ENCODE peak calls at places on chromosomes 6 and 20, in six cellular contexts. One of them, this sample, is unnamed.
A peak's percentile ranks its signal among the peaks of the same experiment; 100 is the strongest.

GRCh38 chr6:157649311-157650260 is 173.5 kb upstream of the SNX9 start:
- DNase-seq in astrocyte of the hippocampus: no peak
- DNase-seq in mesendoderm: no peak
- DNase-seq in SW480: no peak
- DNase-seq in upper lobe of right lung: peak; percentile 62
- DNase-seq in adrenal gland: no peak
- DNase-seq in this sample: no peak

GRCh38 chr20:62617711-62618483 is 24.4 kb upstream of the SLCO4A1 start:
- DNase-seq in SW480: peak; percentile 49
- DNase-seq in astrocyte of the hippocampus: no peak
- DNase-seq in upper lobe of right lung: peak; percentile 79
- DNase-seq in adrenal gland: peak; percentile 78
- DNase-seq in mesendoderm: no peak
- DNase-seq in this sample: peak; percentile 85

GRCh38 chr6:26331809-26332226 is 33.2 kb upstream of the BTN3A2 start:
- DNase-seq in upper lobe of right lung: no peak
- DNase-seq in SW480: no peak
- DNase-seq in astrocyte of the hippocampus: peak; percentile 6
- DNase-seq in adrenal gland: no peak
- DNase-seq in mesendoderm: no peak
- DNase-seq in this sample: no peak

GRCh38 chr20:51536116-51537069 is 6.1 kb downstream of the NFATC2 start:
- DNase-seq in adrenal gland: no peak
- DNase-seq in astrocyte of the hippocampus: no peak
- DNase-seq in SW480: no peak
- DNase-seq in upper lobe of right lung: no peak
- DNase-seq in mesendoderm: no peak
- DNase-seq in this sample: no peak

GRCh38 chr6:147651249-147652063 is 143.0 kb downstream of the SAMD5 start:
- DNase-seq in adrenal gland: peak; percentile 67
- DNase-seq in SW480: peak; percentile 5
- DNase-seq in astrocyte of the hippocampus: peak; percentile 13
- DNase-seq in mesendoderm: peak; percentile 70
- DNase-seq in upper lobe of right lung: no peak
- DNase-seq in this sample: no peak

GRCh38 chr6:113936093-113936934 is 34.6 kb downstream of the HDAC2 start:
- DNase-seq in upper lobe of right lung: no peak
- DNase-seq in mesendoderm: peak; percentile 68
- DNase-seq in adrenal gland: no peak
- DNase-seq in SW480: peak; percentile 41
- DNase-seq in astrocyte of the hippocampus: peak; percentile 75
- DNase-seq in this sample: no peak

GRCh38 chr6:162973975-162974374 is 246.2 kb downstream of the PACRG start:
- DNase-seq in astrocyte of the hippocampus: no peak
- DNase-seq in adrenal gland: no peak
- DNase-seq in upper lobe of right lung: no peak
- DNase-seq in mesendoderm: no peak
- DNase-seq in SW480: no peak
- DNase-seq in this sample: no peak

GRCh38 chr20:46419882-46420281 is 13.5 kb upstream of the ELMO2 start:
- DNase-seq in mesendoderm: no peak
- DNase-seq in SW480: no peak
- DNase-seq in astrocyte of the hippocampus: no peak
- DNase-seq in adrenal gland: no peak
- DNase-seq in upper lobe of right lung: no peak
- DNase-seq in this sample: no peak

GRCh38 chr6:6843057-6843627 is 254.6 kb downstream of the LY86 start:
- DNase-seq in adrenal gland: no peak
- DNase-seq in upper lobe of right lung: no peak
- DNase-seq in mesendoderm: peak; percentile 71
- DNase-seq in astrocyte of the hippocampus: peak; percentile 59
- DNase-seq in SW480: peak; percentile 60
- DNase-seq in this sample: no peak

GRCh38 chr6:56223995-56224394 is 23.4 kb downstream of the COL21A1 start:
- DNase-seq in SW480: no peak
- DNase-seq in mesendoderm: no peak
- DNase-seq in astrocyte of the hippocampus: peak; percentile 38
- DNase-seq in upper lobe of right lung: no peak
- DNase-seq in adrenal gland: no peak
- DNase-seq in this sample: no peak

GRCh38 chr6:139628220-139628619 is 253.8 kb upstream of the CITED2 start:
- DNase-seq in adrenal gland: no peak
- DNase-seq in SW480: no peak
- DNase-seq in upper lobe of right lung: no peak
- DNase-seq in mesendoderm: no peak
- DNase-seq in astrocyte of the hippocampus: peak; percentile 12
- DNase-seq in this sample: no peak

GRCh38 chr6:121965739-121966138 is 433.7 kb upstream of the HSF2 start:
- DNase-seq in SW480: no peak
- DNase-seq in adrenal gland: no peak
- DNase-seq in mesendoderm: no peak
- DNase-seq in upper lobe of right lung: no peak
- DNase-seq in astrocyte of the hippocampus: no peak
- DNase-seq in this sample: peak; percentile 11

GRCh38 chr6:157528931-157529653 is 148.1 kb downstream of the ZDHHC14 start:
- DNase-seq in upper lobe of right lung: no peak
- DNase-seq in mesendoderm: no peak
- DNase-seq in SW480: peak; percentile 77
- DNase-seq in astrocyte of the hippocampus: peak; percentile 75
- DNase-seq in adrenal gland: peak; percentile 68
- DNase-seq in this sample: no peak

GRCh38 chr20:266213-266603 is 8.7 kb downstream of the DEFB132 start:
- DNase-seq in astrocyte of the hippocampus: no peak
- DNase-seq in SW480: no peak
- DNase-seq in upper lobe of right lung: no peak
- DNase-seq in adrenal gland: no peak
- DNase-seq in mesendoderm: no peak
- DNase-seq in this sample: no peak

GRCh38 chr6:39892490-39893129 is 41.7 kb downstream of the MOCS1 start:
- DNase-seq in mesendoderm: peak; percentile 72
- DNase-seq in SW480: peak; percentile 55
- DNase-seq in astrocyte of the hippocampus: peak; percentile 85
- DNase-seq in adrenal gland: peak; percentile 86
- DNase-seq in upper lobe of right lung: peak; percentile 80
- DNase-seq in this sample: no peak

GRCh38 chr20:1005452-1006027 is 3.4 kb upstream of the RSPO4 start:
- DNase-seq in astrocyte of the hippocampus: peak; percentile 34
- DNase-seq in adrenal gland: no peak
- DNase-seq in upper lobe of right lung: peak; percentile 39
- DNase-seq in SW480: peak; percentile 84
- DNase-seq in mesendoderm: peak; percentile 94
- DNase-seq in this sample: no peak

GRCh38 chr6:36318690-36319435 is 17.8 kb downstream of the BNIP5 start:
- DNase-seq in SW480: no peak
- DNase-seq in mesendoderm: no peak
- DNase-seq in upper lobe of right lung: no peak
- DNase-seq in astrocyte of the hippocampus: peak; percentile 12
- DNase-seq in adrenal gland: no peak
- DNase-seq in this sample: no peak

GRCh38 chr6:26183581-26184408 is 96.6 kb downstream of the HFE start:
- DNase-seq in adrenal gland: peak; percentile 89
- DNase-seq in astrocyte of the hippocampus: peak; percentile 88
- DNase-seq in upper lobe of right lung: peak; percentile 75
- DNase-seq in mesendoderm: peak; percentile 98
- DNase-seq in SW480: peak; percentile 76
- DNase-seq in this sample: no peak

GRCh38 chr20:23180451-23180921 is 94.4 kb upstream of the CD93 start:
- DNase-seq in upper lobe of right lung: no peak
- DNase-seq in astrocyte of the hippocampus: no peak
- DNase-seq in adrenal gland: peak; percentile 80
- DNase-seq in mesendoderm: no peak
- DNase-seq in SW480: no peak
- DNase-seq in this sample: no peak

GRCh38 chr6:163122365-163122764 is 292.2 kb upstream of the QKI start:
- DNase-seq in mesendoderm: no peak
- DNase-seq in adrenal gland: no peak
- DNase-seq in upper lobe of right lung: no peak
- DNase-seq in SW480: no peak
- DNase-seq in astrocyte of the hippocampus: no peak
- DNase-seq in this sample: no peak

GRCh38 chr6:43760799-43761168 is 9.2 kb upstream of the VEGFA start:
- DNase-seq in mesendoderm: no peak
- DNase-seq in astrocyte of the hippocampus: no peak
- DNase-seq in upper lobe of right lung: no peak
- DNase-seq in adrenal gland: no peak
- DNase-seq in SW480: no peak
- DNase-seq in this sample: peak; percentile 50

GRCh38 chr6:82195619-82196018 is 51.9 kb downstream of the IBTK start:
- DNase-seq in astrocyte of the hippocampus: no peak
- DNase-seq in mesendoderm: no peak
- DNase-seq in SW480: no peak
- DNase-seq in adrenal gland: no peak
- DNase-seq in upper lobe of right lung: no peak
- DNase-seq in this sample: no peak

GRCh38 chr6:28769626-28770402 is 154.0 kb downstream of the TRIM27 start:
- DNase-seq in SW480: no peak
- DNase-seq in upper lobe of right lung: no peak
- DNase-seq in astrocyte of the hippocampus: peak; percentile 67
- DNase-seq in mesendoderm: peak; percentile 88
- DNase-seq in adrenal gland: peak; percentile 57
- DNase-seq in this sample: no peak

GRCh38 chr20:4534315-4534714 is 187.4 kb upstream of the PRND start:
- DNase-seq in SW480: no peak
- DNase-seq in astrocyte of the hippocampus: no peak
- DNase-seq in adrenal gland: no peak
- DNase-seq in upper lobe of right lung: no peak
- DNase-seq in mesendoderm: no peak
- DNase-seq in this sample: no peak

GRCh38 chr6:112144145-112144926 is 56.9 kb downstream of the FAM229B start:
- DNase-seq in upper lobe of right lung: no peak
- DNase-seq in adrenal gland: no peak
- DNase-seq in astrocyte of the hippocampus: no peak
- DNase-seq in mesendoderm: no peak
- DNase-seq in SW480: no peak
- DNase-seq in this sample: no peak

GRCh38 chr6:11232968-11233626 is 629 bp upstream of the NEDD9 start:
- DNase-seq in adrenal gland: no peak
- DNase-seq in upper lobe of right lung: no peak
- DNase-seq in mesendoderm: peak; percentile 79
- DNase-seq in SW480: peak; percentile 72
- DNase-seq in astrocyte of the hippocampus: no peak
- DNase-seq in this sample: no peak

GRCh38 chr6:13217206-13217905 is 111.0 kb downstream of the TBC1D7 start:
- DNase-seq in astrocyte of the hippocampus: peak; percentile 23
- DNase-seq in upper lobe of right lung: no peak
- DNase-seq in SW480: no peak
- DNase-seq in adrenal gland: no peak
- DNase-seq in mesendoderm: no peak
- DNase-seq in this sample: no peak

GRCh38 chr20:62708591-62709536 is at the start of gene NTSR1:
- DNase-seq in astrocyte of the hippocampus: peak; percentile 23
- DNase-seq in SW480: peak; percentile 57
- DNase-seq in adrenal gland: no peak
- DNase-seq in upper lobe of right lung: no peak
- DNase-seq in mesendoderm: peak; percentile 34
- DNase-seq in this sample: peak; percentile 86

GRCh38 chr6:169073311-169073710 is 180.3 kb downstream of the THBS2 start:
- DNase-seq in adrenal gland: no peak
- DNase-seq in mesendoderm: peak; percentile 58
- DNase-seq in astrocyte of the hippocampus: peak; percentile 92
- DNase-seq in upper lobe of right lung: no peak
- DNase-seq in SW480: no peak
- DNase-seq in this sample: peak; percentile 94

GRCh38 chr6:158762787-158763439 is 56.3 kb downstream of the EZR start:
- DNase-seq in SW480: no peak
- DNase-seq in mesendoderm: peak; percentile 62
- DNase-seq in astrocyte of the hippocampus: no peak
- DNase-seq in upper lobe of right lung: no peak
- DNase-seq in adrenal gland: no peak
- DNase-seq in this sample: peak; percentile 17

GRCh38 chr6:38554700-38555413 is 84.9 kb downstream of the BTBD9 start:
- DNase-seq in adrenal gland: no peak
- DNase-seq in upper lobe of right lung: no peak
- DNase-seq in astrocyte of the hippocampus: peak; percentile 64
- DNase-seq in SW480: peak; percentile 3
- DNase-seq in mesendoderm: no peak
- DNase-seq in this sample: no peak

GRCh38 chr6:26113570-26113969 is 26.3 kb downstream of the HFE start:
- DNase-seq in mesendoderm: no peak
- DNase-seq in upper lobe of right lung: no peak
- DNase-seq in adrenal gland: no peak
- DNase-seq in astrocyte of the hippocampus: no peak
- DNase-seq in SW480: no peak
- DNase-seq in this sample: no peak

GRCh38 chr6:131061041-131061770 is 1.8 kb downstream of the EPB41L2 start:
- DNase-seq in upper lobe of right lung: no peak
- DNase-seq in mesendoderm: peak; percentile 76
- DNase-seq in adrenal gland: no peak
- DNase-seq in SW480: no peak
- DNase-seq in astrocyte of the hippocampus: peak; percentile 46
- DNase-seq in this sample: no peak

GRCh38 chr6:47242483-47243386 is 67.0 kb downstream of the TNFRSF21 start:
- DNase-seq in astrocyte of the hippocampus: peak; percentile 91
- DNase-seq in adrenal gland: peak; percentile 94
- DNase-seq in SW480: peak; percentile 89
- DNase-seq in upper lobe of right lung: peak; percentile 94
- DNase-seq in mesendoderm: peak; percentile 79
- DNase-seq in this sample: no peak

This sample was measured in chondrocyte.